ENCODE peak calls at places on chromosomes 12 and 14, in five cellular contexts. E is H1; N is CD4-positive, alpha-beta memory T cell; B is left lung; I is suprapubic skin. R is an unnamed sample.

GRCh38 chr12:106178582-106178981 is 39.8 kb upstream of the NUAK1 start:
- DNase-seq in E (no peak), I (no peak), N (no peak), B (no peak), R (no peak)

GRCh38 chr12:124904306-124905098 is 9.9 kb downstream of the UBC start:
- DNase-seq in E (no peak), I (peak), N (no peak), B (peak), R (no peak)

GRCh38 chr14:25696176-25696575 is 646.2 kb upstream of the STXBP6 start:
- DNase-seq in N (no peak), I (no peak), B (no peak), E (no peak), R (no peak)

GRCh38 chr14:71309756-71310155 is 402.5 kb downstream of the PCNX1 start:
- DNase-seq in B (no peak), I (no peak), E (no peak), N (no peak), R (no peak)

GRCh38 chr12:82144505-82144904 is 213.7 kb downstream of the CCDC59 start:
- DNase-seq in B (no peak), N (no peak), E (no peak), I (no peak), R (no peak)

GRCh38 chr14:72613975-72614319 is 280.0 kb downstream of the DPF3 start:
- DNase-seq in B (no peak), N (no peak), I (peak), E (no peak), R (no peak)

GRCh38 chr14:22841769-22842168 is 5.4 kb downstream of the MMP14 start:
- DNase-seq in I (no peak), N (no peak), E (no peak), B (no peak), R (no peak)

GRCh38 chr12:43807361-43807760 is 1.2 kb upstream of the TWF1 start:
- DNase-seq in I (no peak), N (no peak), E (no peak), B (no peak), R (no peak)

GRCh38 chr12:34394211-34395055 is 372.1 kb downstream of the ALG10 start:
- DNase-seq in B (peak), E (no peak), I (peak), N (peak), R (no peak)

GRCh38 chr14:48937796-48938195 is 648.4 kb downstream of the RPS29 start:
- DNase-seq in B (no peak), N (no peak), E (no peak), I (no peak), R (no peak)

GRCh38 chr14:97312910-97313309 is 515.7 kb downstream of the VRK1 start:
- DNase-seq in I (no peak), N (no peak), E (no peak), B (no peak), R (no peak)

GRCh38 chr14:70601162-70601561 is 707 bp upstream of the MED6 start:
- DNase-seq in N (no peak), I (no peak), B (no peak), E (no peak), R (no peak)

GRCh38 chr14:54574528-54574927 is 7.6 kb downstream of the SAMD4A start:
- DNase-seq in N (no peak), E (no peak), I (no peak), B (no peak), R (no peak)

GRCh38 chr12:108505121-108505520 is 10.0 kb upstream of the FICD start:
- DNase-seq in E (no peak), I (no peak), B (no peak), N (no peak), R (no peak)

GRCh38 chr12:25278274-25278673 is 27.5 kb upstream of the KRAS start:
- DNase-seq in N (no peak), B (no peak), E (no peak), I (no peak), R (no peak)

GRCh38 chr14:60301685-60302084 is 52.7 kb downstream of the PPM1A start:
- DNase-seq in B (no peak), N (no peak), E (no peak), I (no peak), R (no peak)

GRCh38 chr12:57216931-57217871 is 607 bp downstream of the NXPH4 start:
- DNase-seq in I (no peak), E (no peak), B (no peak), N (peak), R (no peak)

GRCh38 chr14:87994974-87995373 is 2.0 kb upstream of the GALC start:
- DNase-seq in B (no peak), N (peak), E (no peak), I (no peak), R (no peak)

GRCh38 chr12:56629459-56630179 is 507 bp downstream of the BAZ2A start:
- DNase-seq in I (no peak), B (no peak), E (no peak), N (peak), R (no peak)

GRCh38 chr12:72289633-72290032 is 17.5 kb downstream of the TRHDE start:
- DNase-seq in E (no peak), N (no peak), B (no peak), I (no peak), R (no peak)

GRCh38 chr14:52348796-52349195 is 34.7 kb downstream of the PTGER2 start:
- DNase-seq in I (no peak), B (no peak), N (no peak), E (no peak), R (no peak)

GRCh38 chr12:113876160-113876559 is 90.0 kb downstream of the RBM19 start:
- DNase-seq in E (no peak), B (no peak), N (no peak), I (no peak), R (no peak)

GRCh38 chr12:21576431-21576830 is 28.2 kb downstream of the GYS2 start:
- DNase-seq in N (no peak), E (no peak), I (no peak), B (no peak), R (no peak)

GRCh38 chr12:28172434-28173030 is 17.7 kb upstream of the CCDC91 start:
- DNase-seq in I (no peak), N (no peak), B (no peak), E (no peak), R (no peak)

GRCh38 chr12:47742253-47742825 is 16.3 kb downstream of the RAPGEF3 start:
- DNase-seq in E (no peak), I (no peak), B (peak), N (peak), R (no peak)

DNA sequence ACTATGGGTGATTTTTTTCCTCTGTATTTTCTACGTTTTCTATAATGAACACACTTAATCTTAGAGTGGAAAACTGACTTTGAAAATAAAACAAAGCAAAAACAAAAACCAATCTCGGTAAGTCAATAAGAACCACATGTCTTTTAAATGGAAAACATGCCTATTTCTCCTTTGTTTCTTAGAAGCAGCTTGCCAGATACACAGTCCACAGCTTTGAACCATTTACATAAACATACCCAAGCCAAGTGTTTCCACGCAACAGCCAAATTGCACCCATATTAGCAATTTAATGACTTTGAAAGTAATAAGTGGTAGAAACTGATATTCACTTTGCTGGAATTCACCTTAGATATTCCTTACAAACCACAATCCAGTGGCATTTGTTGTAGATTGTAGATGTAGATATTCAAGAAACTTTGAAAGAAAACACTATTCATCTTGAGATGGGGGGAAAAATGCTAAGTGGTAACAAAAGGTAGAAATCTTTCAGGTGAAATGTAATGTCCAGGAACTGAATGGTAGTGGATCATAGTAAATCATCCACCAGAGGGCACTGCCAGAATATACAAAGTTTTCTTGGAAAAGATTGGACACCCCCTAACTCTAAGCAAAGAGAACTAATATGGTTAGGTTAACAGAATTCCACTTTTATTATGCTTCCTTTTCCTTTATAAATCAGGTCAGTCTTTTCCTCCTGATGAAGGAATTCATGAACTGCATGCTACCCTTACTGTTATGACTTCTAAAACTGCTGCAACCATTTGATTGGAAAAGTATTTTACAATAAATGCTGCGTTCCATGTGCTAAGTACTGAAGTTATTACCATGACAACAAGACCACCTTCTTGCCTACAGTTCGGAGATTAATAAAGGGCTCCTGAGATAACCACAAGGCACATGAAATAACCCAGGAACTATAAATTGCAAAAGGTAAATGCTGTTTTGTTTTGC is 69.8 kb downstream of the RERG start:
- DNase-seq in I (no peak), B (no peak), E (no peak), N (no peak), R (no peak)
- H3K27ac ChIP-seq in I (peak), B (no peak), E (no peak), N (no peak), R (no peak)

DNA sequence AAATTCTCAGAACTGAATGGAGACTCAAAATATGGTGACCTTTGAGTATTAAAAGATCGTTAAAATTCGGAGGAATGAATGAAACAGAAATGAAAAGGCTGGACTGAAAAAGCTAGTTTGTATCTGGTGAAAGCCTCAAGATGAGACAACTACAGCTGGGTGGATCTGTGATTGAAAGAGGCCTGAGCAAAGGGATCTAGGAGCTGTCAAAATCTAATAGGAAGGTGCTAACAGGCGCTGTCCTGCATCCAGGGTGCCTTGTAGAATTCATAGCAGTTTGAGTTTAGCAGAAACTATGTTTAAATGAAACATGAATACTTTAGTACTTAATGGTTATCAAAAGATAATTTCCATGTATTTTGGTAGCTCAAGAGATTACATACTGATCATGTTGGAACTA is 2.3 kb downstream of the YY1 start:
- DNase-seq in E (no peak), I (no peak), N (no peak), B (no peak), R (no peak)
- H3K27ac ChIP-seq in E (no peak), I (peak), N (peak), B (peak), R (peak)

DNA sequence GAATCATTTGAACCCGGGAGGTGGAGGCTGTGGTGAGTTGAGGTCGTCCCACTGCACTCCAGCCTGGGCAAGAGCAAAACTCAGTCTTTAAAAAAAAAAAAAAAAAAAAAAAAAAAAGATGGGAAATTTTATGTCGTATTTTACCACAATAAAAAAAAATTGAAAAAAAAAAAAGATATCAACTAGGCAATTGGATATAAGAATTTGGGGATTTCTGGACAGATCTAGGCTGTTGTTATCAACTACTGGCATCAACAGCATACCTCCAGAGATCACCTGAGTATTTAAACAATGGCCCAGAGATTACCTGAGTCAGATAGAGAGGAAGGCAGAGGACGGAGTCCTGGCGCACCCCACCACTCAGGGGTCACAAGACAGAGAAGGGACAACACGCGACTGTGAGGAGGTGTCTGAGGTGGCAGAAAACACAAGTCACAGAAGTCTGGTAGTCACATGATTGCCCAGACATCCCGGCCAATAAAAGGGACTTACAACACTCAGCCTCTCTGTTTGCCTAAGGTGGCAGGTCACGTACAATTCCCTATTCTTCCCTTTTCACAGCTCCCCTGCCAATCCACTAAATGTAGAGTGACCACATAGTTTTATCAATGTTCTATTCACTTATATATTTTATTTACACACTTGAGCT is 1.8 kb downstream of the SPRING1 start:
- DNase-seq in I (peak), B (peak), E (no peak), N (no peak), R (no peak)
- H3K27ac ChIP-seq in I (no peak), B (peak), E (no peak), N (no peak), R (no peak)

DNA sequence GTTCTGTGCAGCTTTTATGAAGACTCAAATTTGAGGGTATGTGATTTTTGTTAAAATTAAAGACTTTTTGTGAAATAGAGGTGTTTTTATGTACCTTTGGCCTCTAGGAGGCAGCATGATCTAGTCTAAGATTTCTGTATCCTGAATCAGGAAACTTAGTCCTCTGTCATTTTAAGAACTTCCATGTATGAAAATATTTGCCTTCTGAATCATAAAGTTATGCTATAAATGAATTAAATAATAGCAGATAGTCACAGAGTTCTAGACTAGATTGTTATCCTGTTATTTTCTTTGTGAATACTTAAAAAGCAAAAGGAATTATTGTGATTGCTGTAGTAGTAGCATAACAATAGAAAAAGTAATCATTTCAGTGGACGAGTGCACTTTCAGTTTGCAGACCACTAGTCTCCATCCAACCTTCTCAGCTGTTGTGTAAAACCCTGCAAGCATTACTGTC is 56.3 kb downstream of the FGD4 start:
- DNase-seq in E (no peak), I (no peak), B (no peak), N (no peak), R (no peak)
- H3K27ac ChIP-seq in E (peak), I (no peak), B (peak), N (no peak), R (peak)

GRCh38 chr12:69074559-69075349 is 141.8 kb upstream of the CPM start:
- DNase-seq in E (no peak), B (no peak), N (no peak), I (no peak), R (no peak)
- H3K27ac ChIP-seq in E (no peak), B (no peak), N (no peak), I (no peak), R (no peak)

GRCh38 chr12:32681272-32681671 is 2.2 kb downstream of the DNM1L start:
- DNase-seq in E (no peak), I (no peak), B (no peak), N (no peak), R (no peak)
- H3K27ac ChIP-seq in E (no peak), I (no peak), B (no peak), N (no peak), R (no peak)

DNA sequence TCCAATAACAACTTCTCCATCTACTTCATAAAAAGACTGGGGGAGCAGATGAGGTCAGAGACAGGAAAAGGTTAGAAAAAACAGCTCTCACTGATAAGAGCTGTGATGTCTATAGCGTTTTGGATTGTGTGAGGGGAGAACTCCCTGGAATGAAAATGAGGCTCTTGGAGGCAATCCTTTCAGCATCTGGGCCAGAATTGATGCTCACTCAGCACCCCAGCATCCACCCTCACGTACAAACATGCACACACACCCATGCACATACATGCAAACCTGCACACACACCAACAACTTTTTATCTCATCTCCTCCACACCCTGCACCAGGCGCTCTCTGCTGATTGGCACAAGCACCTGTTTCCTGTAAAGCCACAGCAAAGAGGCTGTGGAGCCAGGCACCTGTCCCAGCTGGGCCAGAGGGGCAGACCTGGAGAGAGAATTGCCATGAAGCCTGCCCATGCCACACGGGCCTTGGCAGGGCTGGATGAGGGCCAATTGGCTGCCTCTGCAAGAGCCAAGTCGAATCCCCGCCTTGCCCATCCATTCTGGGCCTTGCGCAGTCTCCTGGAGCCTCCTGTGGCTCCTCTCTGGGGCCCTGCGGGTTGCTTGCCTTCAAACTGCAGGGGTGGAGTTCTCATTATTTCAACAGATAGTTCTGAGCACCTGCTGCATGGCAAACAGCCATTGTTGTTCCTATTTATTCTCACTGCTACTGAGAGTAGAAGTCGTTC is 53.1 kb downstream of the SYNE3 start:
- DNase-seq in I (no peak), N (peak), B (no peak), E (no peak), R (no peak)
- H3K27ac ChIP-seq in I (no peak), N (peak), B (no peak), E (no peak), R (no peak)

DNA sequence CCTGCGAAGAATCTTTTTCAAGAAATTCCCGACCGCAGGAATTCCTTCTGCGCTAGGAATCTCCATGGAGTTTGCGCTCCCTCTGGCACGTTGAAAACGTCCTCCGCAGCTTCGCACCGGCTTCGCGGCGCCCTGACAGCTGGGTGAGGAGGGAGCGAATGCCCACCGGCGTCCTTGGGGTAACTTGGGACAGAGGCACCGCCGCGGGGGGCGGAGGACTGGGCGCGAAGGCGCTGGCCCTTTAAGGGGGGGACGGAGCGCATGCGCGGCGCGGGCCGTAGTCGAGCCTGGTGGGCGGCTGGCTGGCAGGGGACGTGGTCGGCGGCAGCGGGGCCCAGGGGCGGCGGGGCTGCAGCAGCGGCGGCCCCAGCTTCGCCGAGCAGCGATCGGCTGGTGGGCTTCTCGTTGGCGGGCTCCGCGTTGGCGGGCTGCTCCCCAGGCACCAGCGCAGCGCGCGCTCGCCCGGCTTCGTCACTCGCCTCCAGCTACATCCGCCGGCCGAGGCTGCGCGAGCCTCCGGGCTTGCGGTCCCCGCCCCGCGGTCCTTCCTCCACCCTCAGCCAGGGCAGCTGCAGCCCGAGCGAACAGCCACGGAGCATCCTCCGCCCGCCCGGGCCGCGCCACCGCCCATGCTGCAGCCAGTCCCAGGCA is at the start of gene VASH1:
- DNase-seq in E (no peak), B (peak), I (peak), N (peak), R (no peak)
- H3K27ac ChIP-seq in E (no peak), B (peak), I (peak), N (no peak), R (no peak)

GRCh38 chr14:104984056-104984894 is 1.3 kb upstream of the CLBA1 start:
- DNase-seq in E (no peak), N (peak), B (no peak), I (peak), R (no peak)
- H3K27ac ChIP-seq in E (no peak), N (no peak), B (no peak), I (no peak), R (no peak)

GRCh38 chr12:76240281-76240680 is 107.9 kb downstream of the BBS10 start:
- DNase-seq in N (no peak), I (no peak), E (no peak), B (no peak), R (no peak)

GRCh38 chr12:76238688-76239087 is 109.5 kb downstream of the BBS10 start:
- DNase-seq in B (no peak), E (no peak), N (no peak), I (no peak), R (no peak)

GRCh38 chr12:76236640-76237039 is 111.6 kb downstream of the BBS10 start:
- DNase-seq in I (no peak), N (no peak), B (no peak), E (no peak), R (peak)

GRCh38 chr12:76241371-76241770 is 106.8 kb downstream of the BBS10 start:
- DNase-seq in B (no peak), I (no peak), E (no peak), N (no peak), R (no peak)

GRCh38 chr12:76237086-76237701 is 111.0 kb downstream of the BBS10 start:
- DNase-seq in I (no peak), E (no peak), N (no peak), B (no peak), R (peak)
- H3K27ac ChIP-seq in I (no peak), E (no peak), N (no peak), B (no peak), R (peak)

R was measured in epithelial cell of prostate.